ENCODE peak calls at places on chromosomes 5 and 9, in six cellular contexts. L is H7, F is fibroblast of the aortic adventitia, Z is pons, U is AG09319, R is NCI-H1092 treated with DMSO at 0.1 percent for 48 hours. V is an unnamed sample.

GRCh38 chr5:123186762-123187161 is 97.7 kb downstream of the PRDM6 start:
- DNase-seq in L (no peak), F (no peak), Z (no peak), U (no peak), R (no peak), V (no peak)

GRCh38 chr5:140366770-140367630 is 7.0 kb downstream of the SLC4A9 start:
- DNase-seq in L (peak), F (no peak), Z (no peak), U (no peak), R (no peak), V (no peak)

GRCh38 chr9:128828719-128829452 is 708 bp downstream of the SPOUT1 start:
- DNase-seq in L (peak), F (no peak), Z (no peak), U (no peak), R (no peak), V (no peak)

GRCh38 chr5:77224672-77225355 is 14.3 kb downstream of the PDE8B start:
- DNase-seq in L (no peak), F (no peak), Z (no peak), U (peak), R (no peak), V (no peak)

GRCh38 chr5:9898319-9898718 is 268.2 kb upstream of the TAS2R1 start:
- DNase-seq in L (peak), F (peak), Z (peak), U (peak), R (no peak), V (peak)

GRCh38 chr9:17627641-17628040 is 48.8 kb downstream of the SH3GL2 start:
- DNase-seq in L (no peak), F (no peak), Z (no peak), U (no peak), R (peak), V (peak)

GRCh38 chr5:6737043-6737941 is 24.1 kb downstream of the TENT4A start:
- DNase-seq in L (no peak), F (no peak), Z (no peak), U (no peak), R (no peak), V (no peak)

GRCh38 chr9:127183814-127184582 is 61.6 kb upstream of the ANGPTL2 start:
- DNase-seq in L (no peak), F (peak), Z (peak), U (no peak), R (no peak), V (no peak)

GRCh38 chr5:103232393-103232999 is 26.1 kb upstream of the MACIR start:
- DNase-seq in L (no peak), F (peak), Z (peak), U (no peak), R (peak), V (peak)

GRCh38 chr5:172444110-172444510 is 10.2 kb downstream of the SH3PXD2B start:
- DNase-seq in L (no peak), F (peak), Z (no peak), U (no peak), R (no peak), V (no peak)

GRCh38 chr9:93434056-93434455 is 17.4 kb upstream of the FAM120A start:
- DNase-seq in L (no peak), F (no peak), Z (no peak), U (no peak), R (no peak), V (no peak)

GRCh38 chr5:54930736-54931135 is 54.7 kb downstream of the ESM1 start:
- DNase-seq in L (no peak), F (no peak), Z (no peak), U (no peak), R (no peak), V (no peak)

GRCh38 chr9:111645806-111646205 is 14.7 kb downstream of the DNAJC25 start:
- DNase-seq in L (no peak), F (peak), Z (no peak), U (no peak), R (no peak), V (no peak)

GRCh38 chr5:109451161-109451560 is 41.4 kb upstream of the PJA2 start:
- DNase-seq in L (no peak), F (no peak), Z (peak), U (no peak), R (no peak), V (no peak)